ENCODE peak calls at places on chromosomes 3 and 15, in six cellular contexts. S, H, L, W, O and D are unnamed samples. For H3K9me3, the result is how much of the 10 kb centered on the place peaks cover.

GRCh38 chr15:93141373-93141790 is 52.4 kb upstream of the RGMA start:
- DNase-seq in S (no peak), H (no peak), L (peak), W (no peak), O (no peak), D (no peak)

GRCh38 chr3:65713016-65713415 is 325.7 kb downstream of the MAGI1 start:
- DNase-seq in S (no peak), H (no peak), L (no peak), W (no peak), O (peak), D (no peak)

GRCh38 chr15:67109141-67110034 is 44.0 kb downstream of the SMAD3 start:
- DNase-seq in S (no peak), H (peak), L (no peak), W (peak), O (peak), D (peak)

GRCh38 chr15:26891448-26891881 is 24.6 kb downstream of the GABRA5 start:
- DNase-seq in S (no peak), H (peak), L (no peak), W (no peak), O (no peak), D (no peak)

GRCh38 chr3:149273096-149273751 is 51.6 kb upstream of the CP start:
- DNase-seq in S (peak), H (no peak), L (no peak), W (no peak), O (peak), D (no peak)

GRCh38 chr3:184685055-184685454 is 26.8 kb downstream of the MAGEF1 start:
- DNase-seq in S (no peak), H (no peak), L (no peak), W (no peak), O (no peak), D (no peak)

GRCh38 chr3:53068176-53068575 is 22.3 kb upstream of the SFMBT1 start:
- DNase-seq in S (no peak), H (no peak), L (no peak), W (no peak), O (no peak), D (no peak)

GRCh38 chr3:48687220-48687678 is 1.5 kb upstream of the NCKIPSD start:
- DNase-seq in S (no peak), H (no peak), L (no peak), W (no peak), O (no peak), D (no peak)

GRCh38 chr15:100889359-100890058 is 9.9 kb downstream of the ALDH1A3 start:
- DNase-seq in S (peak), H (peak), L (no peak), W (no peak), O (peak), D (peak)

GRCh38 chr15:96693990-96694517 is 363.6 kb downstream of the NR2F2 start:
- DNase-seq in S (no peak), H (no peak), L (no peak), W (no peak), O (no peak), D (no peak)

GRCh38 chr15:100261302-100262240 is 80.2 kb downstream of the ADAMTS17 start:
- DNase-seq in S (no peak), H (no peak), L (no peak), W (no peak), O (no peak), D (no peak)

GRCh38 chr3:32961189-32961715 is 9.8 kb downstream of the CCR4 start:
- DNase-seq in S (no peak), H (no peak), L (no peak), W (no peak), O (no peak), D (no peak)

GRCh38 chr3:4720316-4721075 is 227.3 kb downstream of the ITPR1 start:
- DNase-seq in S (peak), H (peak), L (no peak), W (no peak), O (no peak), D (peak)

GRCh38 chr3:112376413-112376812 is 43.5 kb downstream of the CD200 start:
- DNase-seq in S (no peak), H (no peak), L (no peak), W (no peak), O (no peak), D (no peak)

GRCh38 chr15:45831787-45832186 is 197.0 kb downstream of the SQOR start:
- DNase-seq in S (no peak), H (no peak), L (no peak), W (no peak), O (no peak), D (no peak)

GRCh38 chr15:88179562-88179961 is 77.0 kb downstream of the NTRK3 start:
- DNase-seq in S (no peak), H (no peak), L (no peak), W (no peak), O (no peak), D (no peak)

GRCh38 chr15:57462391-57462790 is 86.1 kb downstream of the CGNL1 start:
- DNase-seq in S (no peak), H (no peak), L (no peak), W (no peak), O (no peak), D (no peak)
- TF ChIP-seq CTCF in S (no peak), H (peak), L (no peak), W (no peak), O (peak), D (peak)

DNA sequence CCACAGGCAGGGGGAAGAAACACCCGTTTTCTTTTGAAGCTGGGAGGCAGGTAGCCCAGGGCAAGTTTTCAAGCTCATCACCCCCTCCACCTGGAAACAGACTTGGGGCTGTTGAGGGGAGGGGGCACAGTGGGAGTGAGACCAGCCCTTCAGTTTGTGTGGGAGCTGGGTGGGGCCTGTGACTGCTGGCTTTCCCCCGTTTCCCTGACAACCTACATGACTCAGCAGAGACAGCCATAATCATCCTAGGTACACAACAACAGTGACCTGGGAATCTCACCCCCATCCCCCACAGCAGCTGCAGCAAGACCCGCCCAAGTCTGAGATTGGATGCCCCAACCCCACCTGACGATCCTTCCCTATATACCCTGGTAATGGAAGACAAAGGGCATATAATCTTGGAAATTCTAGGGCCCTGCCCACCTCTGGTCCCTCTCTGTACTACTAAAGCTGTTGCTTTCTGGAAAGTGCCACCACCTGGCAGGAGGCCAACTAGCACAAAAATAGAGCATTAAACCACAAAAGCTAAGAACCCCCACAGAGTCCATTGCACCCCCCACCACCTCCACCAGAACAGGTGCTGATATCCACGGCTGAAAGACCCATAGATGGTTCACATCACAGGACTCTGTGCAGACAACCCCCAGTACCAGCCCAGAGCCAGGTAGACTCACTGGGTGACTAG is 422.2 kb upstream of the SGO1 start:
- DNase-seq in S (no peak), H (no peak), L (no peak), W (no peak), O (no peak), D (peak)
- H3K9me3 ChIP-seq in S (under half), H (under half), L (under half), W (under half), O (under half), D (under half)

GRCh38 chr3:138432576-138433240 is 1.7 kb upstream of the ESYT3 start:
- DNase-seq in S (no peak), H (no peak), L (no peak), W (no peak), O (no peak), D (no peak)

GRCh38 chr3:138434875-138435772 is 708 bp downstream of the ESYT3 start:
- DNase-seq in S (peak), H (no peak), L (no peak), W (no peak), O (no peak), D (no peak)

GRCh38 chr3:138435840-138436239 is 1.4 kb downstream of the ESYT3 start:
- DNase-seq in S (no peak), H (no peak), L (no peak), W (no peak), O (no peak), D (no peak)

GRCh38 chr3:138433892-138434275 is 532 bp upstream of the ESYT3 start:
- DNase-seq in S (no peak), H (no peak), L (no peak), W (no peak), O (no peak), D (no peak)

DNA sequence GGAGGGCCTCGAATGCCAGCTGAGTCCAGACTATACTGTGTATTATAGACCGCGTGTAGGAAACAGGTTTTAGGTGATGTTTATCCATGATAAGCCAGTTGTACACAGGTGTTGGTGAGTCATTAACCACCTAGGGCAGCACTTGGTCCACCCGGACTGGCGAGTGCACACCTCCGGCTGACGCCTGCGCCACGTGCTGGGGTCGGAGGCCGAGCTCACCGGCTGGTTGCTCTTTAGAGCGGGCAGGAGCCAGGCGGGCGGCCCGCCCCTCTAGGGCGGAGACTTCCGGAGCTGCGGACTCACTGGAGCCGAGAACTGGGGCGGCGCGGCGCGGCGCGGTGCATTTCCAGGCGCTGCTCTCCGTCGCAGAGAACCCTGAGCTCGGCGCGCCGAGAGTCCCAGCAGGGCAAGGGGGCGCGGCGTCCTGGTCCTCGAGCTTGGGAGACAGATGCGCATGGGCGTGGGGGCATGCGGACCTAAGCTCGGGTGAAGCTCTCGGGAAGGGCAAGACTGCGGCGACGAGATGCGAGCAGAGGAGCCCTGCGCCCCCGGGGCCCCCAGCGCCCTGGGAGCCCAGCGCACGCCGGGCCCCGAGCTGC is at the start of gene ESYT3:
- DNase-seq in S (peak), H (peak), L (peak), W (peak), O (no peak), D (peak)
- H3K4me3 ChIP-seq in S (peak), H (peak), L (peak), W (peak), O (peak), D (peak)

GRCh38 chr3:190339130-190339529 is 16.9 kb upstream of the CLDN1 start:
- DNase-seq in S (no peak), H (no peak), L (no peak), W (no peak), O (no peak), D (no peak)
- TF ChIP-seq CTCF in S (peak), H (no peak), L (no peak), W (no peak), O (peak), D (no peak)